ENCODE peak calls at places on chromosomes 16 and 17, in seven cellular contexts. One of them, this sample, is unnamed.

GRCh38 chr16:30910427-30911029 is 12.8 kb upstream of the FBXL19 start:
- DNase-seq in sciatic nerve: no peak
- DNase-seq in left cardiac atrium: no peak
- DNase-seq in cardiac fibroblast: no peak
- DNase-seq in progenitor cell of endocrine pancreas: no peak
- DNase-seq in Ammon's horn: no peak
- DNase-seq in ecto neural progenitor cell: peak; percentile 66
- DNase-seq in this sample: no peak

GRCh38 chr17:62592305-62593099 is 35.0 kb upstream of the MRC2 start:
- DNase-seq in left cardiac atrium: no peak
- DNase-seq in Ammon's horn: no peak
- DNase-seq in ecto neural progenitor cell: no peak
- DNase-seq in progenitor cell of endocrine pancreas: no peak
- DNase-seq in cardiac fibroblast: no peak
- DNase-seq in sciatic nerve: no peak
- DNase-seq in this sample: no peak

GRCh38 chr17:5234645-5235576 is at the start of gene SCIMP:
- DNase-seq in ecto neural progenitor cell: no peak
- DNase-seq in Ammon's horn: peak; percentile 65
- DNase-seq in progenitor cell of endocrine pancreas: no peak
- DNase-seq in left cardiac atrium: peak; percentile 40
- DNase-seq in cardiac fibroblast: no peak
- DNase-seq in sciatic nerve: peak; percentile 68
- DNase-seq in this sample: no peak

GRCh38 chr16:48507346-48507745 is 102.6 kb downstream of the N4BP1 start:
- DNase-seq in Ammon's horn: no peak
- DNase-seq in cardiac fibroblast: no peak
- DNase-seq in left cardiac atrium: no peak
- DNase-seq in sciatic nerve: no peak
- DNase-seq in ecto neural progenitor cell: no peak
- DNase-seq in progenitor cell of endocrine pancreas: no peak
- DNase-seq in this sample: no peak

GRCh38 chr17:2275722-2276121 is 27.9 kb downstream of the SMG6 start:
- DNase-seq in progenitor cell of endocrine pancreas: no peak
- DNase-seq in Ammon's horn: no peak
- DNase-seq in ecto neural progenitor cell: no peak
- DNase-seq in cardiac fibroblast: no peak
- DNase-seq in left cardiac atrium: no peak
- DNase-seq in sciatic nerve: no peak
- DNase-seq in this sample: no peak

GRCh38 chr16:80092686-80093085 is 448.1 kb upstream of the DYNLRB2 start:
- DNase-seq in Ammon's horn: no peak
- DNase-seq in left cardiac atrium: no peak
- DNase-seq in cardiac fibroblast: no peak
- DNase-seq in progenitor cell of endocrine pancreas: no peak
- DNase-seq in sciatic nerve: no peak
- DNase-seq in ecto neural progenitor cell: no peak
- DNase-seq in this sample: no peak

GRCh38 chr17:9532715-9533114 is 42.9 kb downstream of the STX8 start:
- DNase-seq in cardiac fibroblast: no peak
- DNase-seq in progenitor cell of endocrine pancreas: no peak
- DNase-seq in ecto neural progenitor cell: no peak
- DNase-seq in Ammon's horn: no peak
- DNase-seq in sciatic nerve: no peak
- DNase-seq in left cardiac atrium: no peak
- DNase-seq in this sample: no peak

GRCh38 chr17:27430882-27431491 is 25.3 kb upstream of the KSR1 start:
- DNase-seq in sciatic nerve: no peak
- DNase-seq in cardiac fibroblast: peak; percentile 44
- DNase-seq in progenitor cell of endocrine pancreas: peak; percentile 32
- DNase-seq in Ammon's horn: no peak
- DNase-seq in ecto neural progenitor cell: peak; percentile 69
- DNase-seq in left cardiac atrium: no peak
- DNase-seq in this sample: peak; percentile 92